ENCODE peak calls at places on chromosomes 16 and 17, in eight cellular contexts. F is colonic mucosa, O is ovary, G is upper lobe of left lung, U is left ventricle myocardium inferior, X is MM.1S, W is left lung, D is psoas muscle. L is an unnamed sample.
A peak's percentile ranks its signal among the peaks of the same experiment; 100 is the strongest.

GRCh38 chr17:81579821-81580321 is 27.7 kb upstream of the FAAP100 start:
- DNase-seq in F (no peak), O (no peak), G (no peak), U (no peak), X (no peak), W (no peak), D (no peak), L (no peak)

GRCh38 chr17:696412-696811 is 18.2 kb downstream of the VPS53 start:
- DNase-seq in F (no peak), O (no peak), G (no peak), U (no peak), X (no peak), W (no peak), D (no peak), L (no peak)

GRCh38 chr17:12794919-12795517 is 5.7 kb downstream of the ARHGAP44 start:
- DNase-seq in F (no peak), O (no peak), G (no peak), U (no peak), X (no peak), W (no peak), D (no peak), L (no peak)

GRCh38 chr17:59372138-59372751 is 40.8 kb downstream of the YPEL2 start:
- DNase-seq in F (peak; percentile 79), O (no peak), G (no peak), U (no peak), X (peak; percentile 64), W (no peak), D (peak; percentile 41), L (peak; percentile 60)

GRCh38 chr17:35359396-35359795 is 14.0 kb downstream of the SLFN11 start:
- DNase-seq in F (no peak), O (no peak), G (no peak), U (no peak), X (no peak), W (no peak), D (no peak), L (no peak)

GRCh38 chr17:31820691-31821435 is 38.2 kb downstream of the COPRS start:
- DNase-seq in F (no peak), O (no peak), G (no peak), U (no peak), X (no peak), W (no peak), D (no peak), L (no peak)

GRCh38 chr16:88351521-88352101 is 31.1 kb upstream of the ZNF469 start:
- DNase-seq in F (no peak), O (peak; percentile 12), G (peak; percentile 53), U (peak; percentile 10), X (no peak), W (no peak), D (peak; percentile 7), L (no peak)

GRCh38 chr16:86180780-86181179 is 281.8 kb downstream of the IRF8 start:
- DNase-seq in F (no peak), O (no peak), G (no peak), U (no peak), X (no peak), W (no peak), D (no peak), L (no peak)

GRCh38 chr16:50588276-50588675 is 40.1 kb downstream of the NKD1 start:
- DNase-seq in F (no peak), O (no peak), G (no peak), U (no peak), X (no peak), W (no peak), D (no peak), L (no peak)

GRCh38 chr16:27355610-27356009 is 41.8 kb downstream of the IL4R start:
- DNase-seq in F (peak; percentile 38), O (no peak), G (peak; percentile 54), U (peak; percentile 43), X (no peak), W (no peak), D (peak; percentile 56), L (peak; percentile 21)

GRCh38 chr16:75078886-75079285 is 37.7 kb downstream of the LDHD start:
- DNase-seq in F (no peak), O (no peak), G (no peak), U (no peak), X (no peak), W (no peak), D (no peak), L (no peak)

GRCh38 chr16:13727943-13728342 is 192.0 kb upstream of the ERCC4 start:
- DNase-seq in F (no peak), O (no peak), G (no peak), U (no peak), X (no peak), W (no peak), D (no peak), L (no peak)

GRCh38 chr16:53611151-53611802 is 92.4 kb downstream of the RPGRIP1L start:
- DNase-seq in F (peak; percentile 21), O (no peak), G (no peak), U (no peak), X (no peak), W (no peak), D (no peak), L (no peak)

DNA sequence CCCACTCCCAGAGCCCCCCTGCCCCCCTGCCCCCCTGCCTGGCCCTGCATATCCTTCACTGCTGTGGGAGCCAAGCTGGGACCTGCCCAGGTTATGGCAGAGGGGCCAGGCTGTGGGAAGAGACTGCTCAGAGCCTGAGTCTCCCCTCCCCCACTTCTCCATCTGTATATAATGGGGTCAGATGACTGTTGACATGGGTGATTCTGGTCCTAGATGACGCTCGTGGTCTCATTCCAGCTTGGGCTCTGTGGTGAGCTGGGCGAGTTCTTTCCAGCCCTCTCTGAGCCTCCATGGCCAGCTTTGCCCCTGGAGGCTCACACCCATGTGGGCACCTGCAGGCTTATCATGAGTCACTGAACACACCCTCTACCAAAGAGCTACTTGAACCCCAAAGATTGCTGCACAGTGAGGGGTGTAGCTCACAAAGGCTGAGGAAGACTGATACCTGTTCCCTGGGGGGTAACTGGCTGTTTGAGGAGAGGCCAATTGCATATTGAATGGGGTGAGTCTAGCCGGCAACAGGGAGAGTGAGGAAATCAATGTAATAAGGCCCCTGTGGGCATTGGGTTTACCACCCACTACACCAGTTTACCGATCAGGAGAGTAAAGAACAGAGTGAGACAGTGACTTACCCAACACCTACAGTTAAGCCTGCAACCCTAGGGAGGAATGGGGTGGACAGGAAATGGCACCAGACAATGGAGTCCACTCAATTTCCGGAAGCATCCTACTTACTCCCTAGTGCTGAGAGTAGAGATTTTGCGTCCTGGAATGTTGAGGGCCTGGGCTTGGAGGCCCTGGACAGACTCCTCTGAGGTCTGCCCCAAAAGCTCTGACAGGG is 4.2 kb upstream of the SREBF1 start:
- DNase-seq in F (no peak), O (no peak), G (no peak), U (no peak), X (no peak), W (no peak), D (no peak), L (no peak)
- H3K4me3 ChIP-seq in F (peak overlapping the region; percentile 44), O (no peak overlapping the region), G (peak overlapping the region; percentile 48), U (peak overlapping the region; percentile 62), X (no peak overlapping the region), W (peak overlapping the region; percentile 55), D (peak overlapping the region; percentile 60), L (no peak overlapping the region)

GRCh38 chr17:78924481-78925151 is 571 bp downstream of the TIMP2 start:
- DNase-seq in F (peak; percentile 32), O (peak; percentile 68), G (peak; percentile 89), U (no peak), X (peak; percentile 30), W (no peak), D (peak; percentile 49), L (no peak)

GRCh38 chr17:78923660-78924453 is 1.3 kb downstream of the TIMP2 start:
- DNase-seq in F (peak; percentile 94), O (peak; percentile 59), G (peak; percentile 90), U (peak; percentile 61), X (peak; percentile 97), W (peak; percentile 92), D (peak; percentile 47), L (peak; percentile 96)

GRCh38 chr17:78925662-78926555 is 722 bp upstream of the TIMP2 start:
- DNase-seq in F (peak; percentile 65), O (peak; percentile 90), G (peak; percentile 85), U (peak; percentile 84), X (no peak), W (peak; percentile 80), D (peak; percentile 83), L (peak; percentile 46)

GRCh38 chr17:78922876-78923498 is 2.2 kb downstream of the TIMP2 start:
- DNase-seq in F (no peak), O (peak; percentile 19), G (no peak), U (no peak), X (peak; percentile 62), W (no peak), D (no peak), L (no peak)

DNA sequence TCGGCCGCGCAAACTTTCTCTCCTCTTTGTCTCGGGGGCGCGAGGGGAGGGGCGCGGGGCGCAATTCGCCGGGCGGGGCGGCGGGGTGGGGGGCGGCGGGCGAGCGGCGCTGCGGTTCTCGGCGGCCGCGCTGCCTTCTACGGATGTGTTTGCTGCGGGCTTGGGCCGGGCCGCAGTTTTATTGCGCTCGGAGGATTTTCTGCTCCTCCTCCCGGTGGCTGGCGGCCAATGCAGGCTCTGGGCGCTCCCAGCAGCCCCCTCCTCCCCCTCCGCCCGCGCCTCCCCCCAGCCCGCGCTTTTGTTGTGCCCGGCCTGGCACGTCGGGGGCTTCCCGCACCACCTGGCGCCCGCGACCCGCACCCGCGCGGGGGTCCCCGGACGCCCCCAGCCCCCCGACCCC is at the start of gene TIMP2:
- DNase-seq in F (peak; percentile 88), O (peak; percentile 97), G (peak; percentile 94), U (peak; percentile 93), X (peak; percentile 88), W (peak; percentile 90), D (peak; percentile 89), L (peak; percentile 88)
- TF ChIP-seq CTCF in F (peak; percentile 13), O (no peak), G (peak; percentile 32), U (peak; percentile 58), X (no peak), W (peak; percentile 65), D (peak; percentile 17), L (peak; percentile 19)

GRCh38 chr17:78391051-78391431 is 12.6 kb downstream of the PGS1 start:
- DNase-seq in F (no peak), O (no peak), G (no peak), U (no peak), X (no peak), W (no peak), D (no peak), L (no peak)

GRCh38 chr17:78390241-78391050 is 12.0 kb downstream of the PGS1 start:
- DNase-seq in F (no peak), O (no peak), G (no peak), U (no peak), X (no peak), W (no peak), D (peak; percentile 61), L (no peak)

GRCh38 chr17:78384479-78385175 is 6.2 kb downstream of the PGS1 start:
- DNase-seq in F (no peak), O (no peak), G (no peak), U (no peak), X (no peak), W (no peak), D (no peak), L (no peak)

GRCh38 chr17:78391843-78392242 is 13.4 kb downstream of the PGS1 start:
- DNase-seq in F (no peak), O (no peak), G (no peak), U (no peak), X (no peak), W (no peak), D (no peak), L (no peak)

GRCh38 chr17:78387982-78388941 is 9.8 kb downstream of the PGS1 start:
- DNase-seq in F (no peak), O (no peak), G (no peak), U (peak; percentile 43), X (no peak), W (peak; percentile 68), D (no peak), L (no peak)
- H3K27ac ChIP-seq in F (peak overlapping the region; percentile 59), O (no peak overlapping the region), G (peak overlapping the region; percentile 99), U (peak overlapping the region; percentile 84), X (no peak overlapping the region), W (peak overlapping the region; percentile 91), D (peak overlapping the region; percentile 70), L (no peak overlapping the region)

GRCh38 chr17:78995022-78995760 is 14.4 kb downstream of the CANT1 start:
- DNase-seq in F (peak; percentile 25), O (peak; percentile 33), G (peak; percentile 80), U (no peak), X (no peak), W (no peak), D (no peak), L (peak; percentile 43)
- H3K4me3 ChIP-seq in F (no peak overlapping the region), O (no peak overlapping the region), G (no peak overlapping the region), U (no peak overlapping the region), X (no peak overlapping the region), W (no peak overlapping the region), D (no peak overlapping the region), L (no peak overlapping the region)